ENCODE peak calls at places on chromosome 21, in six cellular contexts. F is DND-41, N is PC-9, X is mammary epithelial cell, S is fibroblast of lung, D is neural progenitor cell. A is an unnamed sample. For H3K9me3, the result is how much of the 10 kb centered on the place peaks cover.

GRCh38 chr21:33334824-33335223 is 10.1 kb downstream of the IFNAR1 start:
- DNase-seq in F (no peak), N (no peak), X (no peak), S (no peak), D (no peak), A (no peak)

GRCh38 chr21:37220433-37220980 is 46.6 kb downstream of the VPS26C start:
- DNase-seq in F (peak), N (no peak), X (peak), S (peak), D (no peak), A (no peak)

GRCh38 chr21:16425297-16425696 is 695.5 kb downstream of the USP25 start:
- DNase-seq in F (no peak), N (no peak), X (no peak), S (no peak), D (no peak), A (no peak)

GRCh38 chr21:36461918-36462486 is 17.9 kb downstream of the CLDN14 start:
- DNase-seq in F (no peak), N (no peak), X (peak), S (no peak), D (no peak), A (no peak)

GRCh38 chr21:22343303-22343702 is 1345.1 kb downstream of the NCAM2 start:
- DNase-seq in F (peak), N (no peak), X (no peak), S (no peak), D (no peak), A (no peak)

GRCh38 chr21:24988941-24989340 is 618.3 kb downstream of the MRPL39 start:
- DNase-seq in F (no peak), N (no peak), X (no peak), S (no peak), D (no peak), A (no peak)

GRCh38 chr21:36994501-36995189 is 11.9 kb upstream of the RIPPLY3 start:
- DNase-seq in F (no peak), N (no peak), X (no peak), S (peak), D (peak), A (no peak)

GRCh38 chr21:25298512-25299491 is 308.5 kb downstream of the MRPL39 start:
- DNase-seq in F (no peak), N (no peak), X (no peak), S (peak), D (no peak), A (no peak)

GRCh38 chr21:46585191-46585953 is 19.5 kb downstream of the S100B start:
- DNase-seq in F (peak), N (no peak), X (peak), S (no peak), D (no peak), A (no peak)

GRCh38 chr21:42153746-42154145 is 65.2 kb upstream of the ABCG1 start:
- DNase-seq in F (no peak), N (no peak), X (no peak), S (no peak), D (no peak), A (no peak)

GRCh38 chr21:46255166-46255565 is 26.6 kb upstream of the LSS start:
- DNase-seq in F (no peak), N (no peak), X (no peak), S (no peak), D (no peak), A (no peak)

GRCh38 chr21:41584603-41585176 is 76.7 kb upstream of the TMPRSS2 start:
- DNase-seq in F (no peak), N (no peak), X (no peak), S (no peak), D (no peak), A (no peak)

GRCh38 chr21:38489283-38489677 is 9.0 kb downstream of the ERG start:
- DNase-seq in F (no peak), N (no peak), X (no peak), S (no peak), D (no peak), A (no peak)

GRCh38 chr21:36169465-36170128 is 13.0 kb downstream of the DOP1B start:
- DNase-seq in F (no peak), N (no peak), X (no peak), S (no peak), D (no peak), A (no peak)

GRCh38 chr21:33266784-33267135 is 593 bp downstream of the IL10RB start:
- DNase-seq in F (peak), N (no peak), X (no peak), S (no peak), D (no peak), A (no peak)

GRCh38 chr21:36910581-36911307 is 55.7 kb downstream of the HLCS start:
- DNase-seq in F (no peak), N (no peak), X (no peak), S (peak), D (no peak), A (no peak)

GRCh38 chr21:37868896-37869295 is 47.4 kb downstream of the KCNJ6 start:
- DNase-seq in F (no peak), N (no peak), X (peak), S (peak), D (no peak), A (no peak)

GRCh38 chr21:37006521-37007291 is at the start of gene RIPPLY3:
- DNase-seq in F (no peak), N (no peak), X (peak), S (peak), D (peak), A (no peak)

GRCh38 chr21:21631961-21632360 is 633.8 kb downstream of the NCAM2 start:
- DNase-seq in F (no peak), N (no peak), X (no peak), S (peak), D (no peak), A (no peak)

GRCh38 chr21:41634211-41634694 is 126.3 kb upstream of the TMPRSS2 start:
- DNase-seq in F (no peak), N (peak), X (peak), S (no peak), D (no peak), A (no peak)

GRCh38 chr21:27269646-27270045 is 302.8 kb upstream of the ADAMTS5 start:
- DNase-seq in F (no peak), N (no peak), X (peak), S (peak), D (no peak), A (no peak)

GRCh38 chr21:42454791-42455190 is 41.2 kb downstream of the RSPH1 start:
- DNase-seq in F (no peak), N (no peak), X (no peak), S (no peak), D (no peak), A (no peak)

GRCh38 chr21:28436286-28436932 is 556.3 kb downstream of the LTN1 start:
- DNase-seq in F (no peak), N (no peak), X (peak), S (peak), D (no peak), A (no peak)

GRCh38 chr21:29219165-29219770 is 79.5 kb upstream of the BACH1 start:
- DNase-seq in F (no peak), N (no peak), X (no peak), S (no peak), D (no peak), A (no peak)

GRCh38 chr21:25936776-25937175 is 202.0 kb downstream of the GABPA start:
- DNase-seq in F (no peak), N (no peak), X (no peak), S (peak), D (no peak), A (no peak)

GRCh38 chr21:17819114-17819877 is at the start of gene C21orf91:
- DNase-seq in F (peak), N (peak), X (peak), S (peak), D (peak), A (peak)

GRCh38 chr21:16302851-16303282 is 573.1 kb downstream of the USP25 start:
- DNase-seq in F (no peak), N (no peak), X (no peak), S (peak), D (no peak), A (no peak)

GRCh38 chr21:39954570-39954969 is 87.3 kb downstream of the PCP4 start:
- DNase-seq in F (no peak), N (no peak), X (no peak), S (no peak), D (no peak), A (no peak)

GRCh38 chr21:45043541-45044020 is 30.8 kb upstream of the ADARB1 start:
- DNase-seq in F (no peak), N (no peak), X (no peak), S (no peak), D (no peak), A (no peak)
- H3K4me3 ChIP-seq in F (no peak), N (no peak), X (no peak), S (no peak), D (no peak), A (no peak)

DNA sequence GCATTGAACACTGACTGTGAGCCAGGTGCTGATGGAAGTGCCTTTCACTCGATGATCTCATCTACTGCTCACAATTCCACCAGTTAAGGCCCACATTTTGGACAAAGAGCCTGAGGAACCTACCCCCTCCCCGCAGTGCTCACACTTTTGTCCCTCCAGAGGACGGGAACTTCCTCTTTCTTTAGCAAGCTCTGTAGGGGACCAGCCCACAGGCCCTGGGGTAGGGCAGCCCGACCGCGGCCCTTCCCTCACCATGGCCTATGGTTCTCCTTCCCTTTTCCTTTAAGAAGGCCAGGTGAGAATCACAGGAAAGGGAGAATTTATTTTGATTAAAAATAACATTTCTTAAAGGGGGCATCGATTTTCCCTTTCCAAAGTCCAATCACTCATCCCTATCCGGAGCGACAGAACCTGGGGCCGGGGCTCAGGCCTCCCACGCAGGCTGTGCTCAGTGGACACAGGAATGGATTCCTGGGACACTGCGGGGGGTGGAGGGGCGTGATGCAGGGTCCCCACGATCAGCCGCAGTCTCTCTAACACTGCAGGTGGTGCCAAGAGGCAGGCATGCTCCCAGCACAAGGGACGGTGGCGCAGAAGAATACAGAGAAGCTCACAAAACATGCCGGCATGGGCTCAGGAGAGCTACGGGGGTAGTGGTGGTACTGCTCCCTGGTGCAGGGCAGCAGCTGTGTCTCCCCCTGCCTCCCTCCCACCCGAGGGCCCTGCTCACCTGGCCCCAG is 8.9 kb upstream of the KCNE1 start:
- DNase-seq in F (no peak), N (no peak), X (no peak), S (no peak), D (no peak), A (no peak)
- H3K9me3 ChIP-seq in F (under half), N (under half), X (under half), S (under half), D (under half), A (under half)

GRCh38 chr21:44556879-44557278 is 1.7 kb downstream of the KRTAP10-3 start:
- DNase-seq in F (no peak), N (no peak), X (no peak), S (no peak), D (no peak), A (no peak)
- TF ChIP-seq EZH2 in F (no peak), N (peak), X (no peak), S (no peak), D (no peak), A (no peak)

DNA sequence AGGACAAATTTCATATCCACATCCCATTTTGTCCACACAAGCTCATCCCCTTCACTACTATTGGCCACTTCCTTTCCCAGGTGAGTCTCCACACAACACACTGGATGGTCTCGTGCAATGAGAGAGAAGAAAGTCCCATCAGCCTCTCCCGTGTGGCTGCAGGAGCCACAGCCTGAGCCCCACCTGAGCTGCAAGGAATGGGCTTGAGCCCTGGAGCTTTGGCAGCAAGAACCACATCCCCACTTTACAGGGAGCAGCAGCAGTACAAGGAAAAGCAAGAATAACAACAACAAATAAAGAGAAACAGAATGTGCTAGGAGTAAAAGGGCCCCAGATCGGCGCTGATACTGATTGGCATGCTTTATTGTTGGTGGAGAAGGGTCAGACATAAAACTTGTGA is 117.7 kb downstream of the TPTE start:
- DNase-seq in F (no peak), N (no peak), X (no peak), S (no peak), D (no peak), A (no peak)
- H3K4me3 ChIP-seq in F (no peak), N (no peak), X (no peak), S (no peak), D (no peak), A (no peak)

DNA sequence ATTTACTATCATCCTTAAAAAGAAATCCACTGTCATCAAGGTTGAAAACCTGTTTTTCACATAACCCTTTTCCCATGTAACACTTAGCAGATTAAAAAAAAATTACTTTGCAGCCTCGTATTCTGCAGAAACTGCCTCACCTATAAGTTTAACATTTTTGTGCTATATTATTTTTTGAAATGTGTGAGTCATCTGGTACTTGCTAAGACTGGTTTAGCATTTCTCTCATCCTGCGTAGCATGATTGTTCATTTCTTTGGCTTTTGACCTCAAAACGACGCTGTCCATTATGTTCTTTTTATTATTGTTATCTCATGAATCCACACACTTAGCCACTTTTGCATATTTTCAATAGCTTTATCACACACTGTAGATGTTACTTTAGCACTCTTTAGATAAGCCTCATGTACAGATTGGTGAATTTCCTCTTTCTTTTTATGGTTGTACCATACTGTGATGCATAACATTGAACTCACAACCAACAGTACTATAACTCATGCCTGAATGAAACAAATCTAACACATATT is 1005.0 kb upstream of the NCAM2 start:
- DNase-seq in F (no peak), N (no peak), X (no peak), S (no peak), D (no peak), A (no peak)
- H3K9me3 ChIP-seq in F (under half), N (under half), X (under half), S (under half), D (under half), A (under half)

DNA sequence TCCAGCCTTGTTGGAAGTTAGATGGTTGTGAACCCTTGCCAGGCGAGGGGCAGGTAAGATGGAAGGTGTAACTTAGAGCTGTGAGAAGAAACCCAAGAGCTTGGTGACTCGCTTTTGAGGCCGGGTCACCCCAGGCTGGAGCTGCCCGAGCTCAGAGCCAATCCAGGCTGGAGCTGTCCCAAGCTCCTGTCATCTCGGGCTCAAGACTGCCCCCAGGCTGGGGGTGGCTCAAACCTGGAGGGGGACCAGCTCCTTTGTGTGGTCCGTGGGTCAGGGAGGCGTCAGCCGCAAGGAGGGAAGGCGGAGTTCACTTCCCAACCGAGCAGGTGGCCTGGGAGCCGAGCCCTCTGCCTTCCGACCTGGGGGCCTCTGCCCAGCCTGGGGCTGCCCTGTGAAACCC is 2.0 kb downstream of the HUNK start:
- DNase-seq in F (no peak), N (no peak), X (no peak), S (no peak), D (peak), A (no peak)
- TF ChIP-seq EZH2 in F (no peak), N (no peak), X (no peak), S (peak), D (no peak), A (no peak)